ENCODE peak calls at places on chromosomes 12 and 14, in ten cellular contexts. E is fibroblast of mammary gland, Q is HFF-Myc, T is endothelial cell, V is AG10803, G is ascending aorta, H is progenitor cell of endocrine pancreas, C is mucosa of descending colon, B is colonic mucosa, W is endothelial cell of umbilical vein. F is an unnamed sample.

GRCh38 chr12:82132390-82132789 is 225.8 kb downstream of the CCDC59 start:
- DNase-seq in B (no peak), G (no peak), T (no peak), C (no peak), Q (no peak), E (no peak), V (no peak), H (no peak), W (no peak), F (no peak)

GRCh38 chr14:104784846-104785707 is 10.5 kb downstream of the AKT1 start:
- DNase-seq in C (no peak), Q (no peak), W (no peak), B (no peak), G (no peak), H (no peak), T (no peak), V (no peak), E (no peak), F (no peak)

GRCh38 chr12:49331360-49332222 is 5.4 kb downstream of the C1QL4 start:
- DNase-seq in Q (peak), W (peak), T (peak), V (peak), B (peak), H (peak), C (peak), G (peak), E (peak), F (peak)

GRCh38 chr14:93962701-93963601 is 13.4 kb downstream of the ASB2 start:
- DNase-seq in W (no peak), T (no peak), G (no peak), B (no peak), E (peak), C (peak), Q (no peak), V (no peak), H (no peak), F (peak)

GRCh38 chr14:24816929-24817637 is 183.1 kb upstream of the GZMB start:
- DNase-seq in W (no peak), G (no peak), V (no peak), C (peak), B (peak), T (no peak), E (no peak), Q (no peak), H (no peak), F (no peak)

GRCh38 chr14:65352964-65353530 is 59.5 kb upstream of the FUT8 start:
- DNase-seq in B (peak), T (no peak), V (no peak), H (no peak), E (no peak), Q (no peak), W (peak), G (no peak), C (no peak), F (no peak)

GRCh38 chr14:67618617-67619063 is 1.1 kb upstream of the ARG2 start:
- DNase-seq in Q (peak), W (peak), G (no peak), T (peak), E (peak), H (no peak), B (peak), V (peak), C (no peak), F (peak)

GRCh38 chr12:91577586-91578539 is 395.2 kb upstream of the DCN start:
- DNase-seq in H (no peak), W (peak), Q (peak), C (no peak), E (peak), T (no peak), V (peak), G (no peak), B (no peak), F (peak)

GRCh38 chr12:107415066-107415465 is 270.5 kb upstream of the PWP1 start:
- DNase-seq in G (no peak), E (peak), T (no peak), W (no peak), H (no peak), C (no peak), Q (no peak), B (no peak), V (peak), F (no peak)

GRCh38 chr12:98738002-98738401 is 92.9 kb downstream of the APAF1 start:
- DNase-seq in E (no peak), T (no peak), Q (no peak), H (no peak), C (no peak), G (no peak), W (peak), B (no peak), V (no peak), F (no peak)

GRCh38 chr12:24232531-24232930 is 283.1 kb upstream of the SOX5 start:
- DNase-seq in V (no peak), T (no peak), H (no peak), W (no peak), B (no peak), C (no peak), Q (no peak), G (no peak), E (no peak), F (no peak)

GRCh38 chr12:6201775-6202292 is 1.6 kb downstream of the CD9 start:
- DNase-seq in C (no peak), E (peak), T (no peak), W (no peak), Q (no peak), B (peak), V (no peak), H (no peak), G (no peak), F (no peak)

GRCh38 chr14:93954900-93955891 is 21.2 kb downstream of the ASB2 start:
- DNase-seq in C (peak), B (no peak), W (no peak), E (no peak), T (no peak), Q (no peak), V (no peak), G (no peak), H (no peak), F (peak)

GRCh38 chr14:23639891-23640523 is 3.8 kb downstream of the DHRS2 start:
- DNase-seq in V (peak), E (peak), T (no peak), B (no peak), Q (no peak), W (no peak), G (no peak), H (no peak), C (no peak), F (peak)

GRCh38 chr14:63164108-63164683 is 40.0 kb upstream of the RHOJ start:
- DNase-seq in V (no peak), H (no peak), T (no peak), C (no peak), Q (no peak), W (no peak), G (no peak), B (no peak), E (no peak), F (no peak)

GRCh38 chr12:112285600-112286401 is 96.4 kb downstream of the HECTD4 start:
- DNase-seq in H (no peak), Q (no peak), G (no peak), E (no peak), B (no peak), C (no peak), V (no peak), T (no peak), W (no peak), F (no peak)

GRCh38 chr12:42552822-42553221 is 36.7 kb downstream of the PRICKLE1 start:
- DNase-seq in C (no peak), G (no peak), V (no peak), B (no peak), H (no peak), T (peak), Q (no peak), E (no peak), W (no peak), F (no peak)

GRCh38 chr14:24605435-24606190 is 3.9 kb downstream of the GZMH start:
- DNase-seq in E (peak), H (no peak), T (peak), W (peak), V (peak), B (peak), Q (no peak), G (no peak), C (peak), F (peak)

GRCh38 chr14:39974036-39974435 is 541.8 kb upstream of the FBXO33 start:
- DNase-seq in Q (no peak), G (no peak), B (no peak), T (no peak), E (no peak), C (no peak), V (no peak), H (no peak), W (no peak), F (peak)

GRCh38 chr12:96314723-96315122 is 85.5 kb downstream of the CDK17 start:
- DNase-seq in G (no peak), T (no peak), H (no peak), E (no peak), W (no peak), B (no peak), Q (no peak), V (no peak), C (no peak), F (no peak)

GRCh38 chr12:92255741-92256140 is 110.1 kb upstream of the BTG1 start:
- DNase-seq in T (no peak), W (no peak), Q (no peak), H (no peak), G (no peak), V (no peak), C (no peak), E (no peak), B (no peak), F (no peak)

GRCh38 chr12:56720696-56721615 is 4.1 kb downstream of the NACA start:
- DNase-seq in V (no peak), B (no peak), E (no peak), H (no peak), G (no peak), W (no peak), T (no peak), Q (no peak), C (no peak), F (no peak)

GRCh38 chr12:7806863-7807487 is 17.8 kb downstream of the NANOG start:
- DNase-seq in W (peak), Q (peak), E (peak), C (peak), H (peak), V (peak), B (peak), G (peak), T (peak), F (peak)

GRCh38 chr12:95600567-95600966 is 49.3 kb upstream of the USP44 start:
- DNase-seq in V (peak), H (no peak), E (no peak), B (no peak), Q (no peak), G (no peak), W (no peak), T (no peak), C (no peak), F (no peak)

GRCh38 chr14:39614292-39614923 is 182.2 kb upstream of the FBXO33 start:
- DNase-seq in W (no peak), H (no peak), V (no peak), B (no peak), T (no peak), Q (no peak), G (no peak), C (no peak), E (no peak), F (no peak)

GRCh38 chr14:20988717-20989116 is 1.1 kb upstream of the METTL17 start:
- DNase-seq in E (peak), T (no peak), B (no peak), W (no peak), V (no peak), C (no peak), H (no peak), G (no peak), Q (no peak), F (no peak)

GRCh38 chr14:89792489-89793366 is 161.8 kb downstream of the EFCAB11 start:
- DNase-seq in B (no peak), T (no peak), G (no peak), W (no peak), C (no peak), H (no peak), Q (no peak), E (peak), V (peak), F (no peak)

GRCh38 chr14:79161576-79161975 is 991.4 kb downstream of the NRXN3 start:
- DNase-seq in T (peak), V (peak), C (no peak), Q (peak), H (peak), W (peak), E (peak), G (no peak), B (no peak), F (no peak)

GRCh38 chr14:56552615-56553014 is 27.0 kb upstream of the TMEM260 start:
- DNase-seq in G (no peak), T (no peak), E (no peak), V (no peak), C (no peak), W (no peak), Q (no peak), H (no peak), B (no peak), F (no peak)

GRCh38 chr14:99415496-99416281 is 65.0 kb downstream of the SETD3 start:
- DNase-seq in V (peak), B (peak), C (no peak), E (peak), G (no peak), T (peak), Q (peak), H (peak), W (peak), F (peak)

GRCh38 chr12:124716208-124717141 is 147.2 kb downstream of the SCARB1 start:
- DNase-seq in H (no peak), B (no peak), V (no peak), C (no peak), W (no peak), E (no peak), G (no peak), T (no peak), Q (no peak), F (no peak)

GRCh38 chr14:105061428-105062047 is 3.7 kb downstream of the GPR132 start:
- DNase-seq in T (no peak), C (peak), B (peak), H (no peak), G (no peak), E (no peak), Q (no peak), V (no peak), W (no peak), F (peak)

GRCh38 chr12:49049566-49050224 is 10.9 kb downstream of the KMT2D start:
- DNase-seq in B (no peak), G (no peak), T (no peak), H (no peak), V (peak), E (peak), Q (no peak), W (peak), C (no peak), F (no peak)

GRCh38 chr14:89184952-89185351 is 232.1 kb downstream of the FOXN3 start:
- DNase-seq in H (no peak), G (no peak), C (no peak), V (no peak), B (no peak), Q (no peak), E (no peak), W (no peak), T (no peak), F (no peak)

GRCh38 chr12:127083028-127083949 is 1183.7 kb upstream of the TMEM132C start:
- DNase-seq in B (peak), G (no peak), T (no peak), V (peak), Q (peak), E (peak), W (peak), C (no peak), H (no peak), F (peak)

GRCh38 chr14:28751467-28752058 is 15.0 kb upstream of the FOXG1 start:
- DNase-seq in W (peak), C (no peak), T (peak), Q (peak), E (peak), G (no peak), B (peak), H (peak), V (peak), F (no peak)

GRCh38 chr12:7859552-7859951 is 13.2 kb downstream of the SLC2A14 start:
- DNase-seq in G (no peak), Q (no peak), W (no peak), V (peak), T (no peak), H (no peak), B (no peak), E (peak), C (no peak), F (no peak)

DNA sequence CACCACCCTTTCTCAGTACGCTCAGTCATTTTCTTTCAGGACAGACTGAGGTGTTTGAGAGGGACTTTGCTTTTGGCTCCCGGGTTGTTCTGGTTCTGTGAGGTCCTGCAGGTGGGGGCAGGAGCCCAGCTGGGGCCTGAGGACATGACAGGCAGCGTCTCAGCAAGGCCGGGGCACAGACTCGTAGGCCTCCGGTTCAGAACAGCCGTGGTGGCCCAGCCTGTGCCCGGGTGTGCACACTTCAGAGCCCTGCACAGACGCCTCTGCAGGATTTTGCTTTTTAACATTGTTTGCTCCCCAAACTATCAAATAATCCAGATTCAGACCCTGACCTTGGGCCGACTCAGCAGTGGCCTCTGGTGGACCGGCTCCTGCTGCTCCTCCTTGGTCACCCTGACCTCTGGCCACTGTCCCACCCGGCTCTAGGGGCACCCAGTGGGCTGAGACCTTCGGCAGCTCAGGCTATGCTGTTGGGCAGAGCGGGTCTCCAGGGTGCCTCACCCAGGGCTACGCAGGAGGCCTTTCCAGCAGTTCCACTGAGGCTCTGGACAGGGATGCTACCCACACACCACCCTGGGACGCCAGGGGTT is 65.2 kb downstream of the ADGRD1 start:
- DNase-seq in Q (no peak), B (no peak), V (no peak), T (no peak), H (no peak), E (no peak), W (no peak), C (no peak), G (no peak), F (no peak)
- TF ChIP-seq CTCF in Q (no peak), B (no peak), V (no peak), T (no peak), H (peak), E (no peak), W (no peak), C (no peak), G (no peak), F (no peak)

DNA sequence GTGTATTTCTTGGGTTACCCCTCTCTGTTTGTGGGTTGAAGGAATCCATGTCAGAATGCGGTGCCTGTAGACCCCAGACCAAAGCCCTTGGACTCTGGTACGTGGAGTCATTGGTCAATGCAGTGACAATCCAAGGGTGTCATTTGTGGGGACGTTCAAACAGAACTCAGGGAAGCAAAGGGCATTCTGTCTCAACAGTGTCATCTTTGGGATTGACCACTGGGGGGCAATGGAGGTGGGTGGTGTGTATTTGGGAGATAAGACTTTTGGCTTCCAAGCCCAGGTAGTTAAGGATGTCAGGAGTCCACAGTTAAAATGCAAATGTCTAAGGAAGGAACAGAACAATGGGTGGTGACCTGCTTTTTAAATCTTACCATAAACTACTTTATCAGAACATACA is 54.6 kb upstream of the CCDC175 start:
- DNase-seq in C (no peak), V (no peak), Q (no peak), W (no peak), B (no peak), H (no peak), G (no peak), E (peak), T (peak), F (no peak)
- TF ChIP-seq CTCF in C (no peak), V (peak), Q (peak), W (no peak), B (no peak), H (peak), G (peak), E (peak), T (peak), F (peak)

GRCh38 chr12:9931245-9931644 is 925 bp downstream of the CLEC2A start:
- DNase-seq in B (no peak), C (no peak), G (no peak), Q (no peak), T (no peak), E (no peak), V (no peak), H (no peak), W (no peak), F (no peak)

GRCh38 chr12:9922429-9922828 is 9.7 kb downstream of the CLEC2A start:
- DNase-seq in C (no peak), G (no peak), B (no peak), T (no peak), H (no peak), Q (no peak), W (no peak), E (no peak), V (no peak), F (no peak)

GRCh38 chr12:9926876-9927275 is 5.3 kb downstream of the CLEC2A start:
- DNase-seq in H (no peak), B (no peak), G (no peak), W (no peak), T (no peak), C (no peak), V (no peak), Q (no peak), E (no peak), F (no peak)

GRCh38 chr12:9928607-9929006 is 3.6 kb downstream of the CLEC2A start:
- DNase-seq in C (no peak), Q (no peak), W (no peak), H (no peak), T (no peak), B (no peak), G (no peak), E (no peak), V (no peak), F (no peak)

GRCh38 chr12:9925746-9926393 is 6.3 kb downstream of the CLEC2A start:
- DNase-seq in B (no peak), T (peak), W (peak), G (no peak), V (peak), E (peak), C (no peak), Q (no peak), H (no peak), F (no peak)
- TF ChIP-seq CTCF in B (peak), T (peak), W (peak), G (peak), V (peak), E (peak), C (no peak), Q (peak), H (peak), F (peak)

DNA sequence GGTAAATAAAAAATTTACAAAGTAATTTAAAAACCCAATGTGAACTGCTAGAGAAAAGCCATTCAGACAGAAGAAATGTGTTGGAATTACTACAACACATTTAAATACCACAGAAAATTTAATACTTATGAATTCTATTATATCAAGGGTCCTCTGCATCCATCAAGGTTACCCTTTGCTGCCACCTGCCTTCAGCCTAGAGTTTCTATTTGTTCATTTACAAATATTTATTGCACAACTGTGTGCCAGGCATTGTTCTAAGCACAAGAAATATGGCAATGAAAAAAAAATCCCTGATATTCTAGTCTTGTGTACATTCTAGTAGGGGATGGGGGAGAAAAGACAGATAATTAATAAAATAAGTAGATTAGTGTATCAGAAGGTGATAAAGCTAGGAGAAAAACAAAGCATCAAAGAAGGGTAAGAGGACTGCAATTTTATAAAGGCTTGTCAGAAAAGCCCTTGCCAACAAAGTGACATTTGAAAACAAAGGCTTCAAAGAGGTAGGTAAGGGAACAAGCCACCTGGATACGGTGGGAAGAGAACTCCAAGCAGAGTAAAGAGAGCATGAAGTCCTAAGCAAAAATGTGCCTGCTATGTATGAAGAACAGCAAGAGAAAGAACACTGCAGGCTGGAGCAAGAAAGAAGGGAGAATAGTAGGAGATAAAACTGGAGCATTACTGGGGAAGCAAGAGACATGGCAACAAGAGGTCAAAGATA is 59.1 kb upstream of the SLC6A13 start:
- DNase-seq in W (peak), E (peak), G (no peak), V (peak), C (no peak), T (no peak), B (no peak), H (no peak), Q (no peak), F (no peak)
- TF ChIP-seq CTCF in W (no peak), E (peak), G (no peak), V (peak), C (no peak), T (no peak), B (no peak), H (peak), Q (no peak), F (no peak)

F was measured in GM10248.